ENCODE peak calls at places on chromosomes 2 and 18, in seven cellular contexts. B is DMS79 treated with DMSO at 0.1 percent for 48 hours; F is lower lobe of right lung; Y is naive thymus-derived CD8-positive, alpha-beta T cell; R is activated CD4-positive, alpha-beta T cell treated with anti-CD3 and anti-CD28 coated beads, Interleukin-2, amount 10 ng/mL, durations not matched to agents 7 days and 5 days; A is fibroblast of the conjunctiva; G is stimulated activated CD4-positive, alpha-beta T cell treated with anti-CD3 and anti-CD28 coated beads, TNF-alpha, amount 100 ng/mL, for 4 hours. H is an unnamed sample.
A peak's percentile ranks its signal among the peaks of the same experiment; 100 is the strongest.

GRCh38 chr2:200254788-200255187 is 51.7 kb upstream of the SPATS2L start:
- DNase-seq in B (no peak), F (no peak), Y (no peak), R (no peak), A (no peak), G (no peak), H (no peak)

GRCh38 chr2:206392118-206392517 is 51.2 kb upstream of the ADAM23 start:
- DNase-seq in B (no peak), F (no peak), Y (no peak), R (peak; percentile 34), A (peak; percentile 22), G (no peak), H (peak; percentile 54)

GRCh38 chr18:30957086-30957485 is 85.5 kb downstream of the DSC3 start:
- DNase-seq in B (no peak), F (no peak), Y (no peak), R (no peak), A (no peak), G (no peak), H (no peak)

GRCh38 chr2:199875400-199875799 is 24.4 kb upstream of the FTCDNL1 start:
- DNase-seq in B (no peak), F (no peak), Y (no peak), R (no peak), A (no peak), G (no peak), H (no peak)

GRCh38 chr18:58302811-58303210 is 258.8 kb downstream of the NEDD4L start:
- DNase-seq in B (no peak), F (no peak), Y (no peak), R (no peak), A (no peak), G (no peak), H (no peak)

GRCh38 chr2:111235616-111236015 is 114.9 kb downstream of the BCL2L11 start:
- DNase-seq in B (peak; percentile 47), F (no peak), Y (no peak), R (no peak), A (no peak), G (no peak), H (no peak)

GRCh38 chr2:218991674-218992168 is 1.5 kb downstream of the CRYBA2 start:
- DNase-seq in B (no peak), F (no peak), Y (no peak), R (no peak), A (no peak), G (no peak), H (no peak)

GRCh38 chr2:167596072-167596471 is 651.3 kb downstream of the STK39 start:
- DNase-seq in B (no peak), F (no peak), Y (no peak), R (no peak), A (no peak), G (no peak), H (no peak)

GRCh38 chr2:185787530-185788145 is 49.0 kb downstream of the FSIP2 start:
- DNase-seq in B (no peak), F (no peak), Y (no peak), R (no peak), A (peak; percentile 5), G (no peak), H (no peak)

GRCh38 chr2:127893494-127893893 is 7.7 kb upstream of the AMMECR1L start:
- DNase-seq in B (no peak), F (no peak), Y (no peak), R (no peak), A (no peak), G (no peak), H (no peak)

GRCh38 chr2:205411558-205411957 is 270.7 kb upstream of the NRP2 start:
- DNase-seq in B (peak; percentile 91), F (no peak), Y (no peak), R (no peak), A (no peak), G (no peak), H (no peak)

GRCh38 chr2:229218329-229218921 is 52.7 kb downstream of the PID1 start:
- DNase-seq in B (no peak), F (no peak), Y (no peak), R (no peak), A (no peak), G (no peak), H (no peak)

GRCh38 chr18:79545714-79546113 is 133.9 kb upstream of the CTDP1 start:
- DNase-seq in B (no peak), F (peak; percentile 42), Y (no peak), R (no peak), A (no peak), G (no peak), H (no peak)

GRCh38 chr18:59446012-59446411 is 86.9 kb upstream of the LMAN1 start:
- DNase-seq in B (no peak), F (no peak), Y (no peak), R (no peak), A (peak; percentile 9), G (no peak), H (no peak)

GRCh38 chr2:234309431-234309830 is 187.4 kb downstream of the ARL4C start:
- DNase-seq in B (no peak), F (no peak), Y (no peak), R (no peak), A (no peak), G (no peak), H (no peak)

GRCh38 chr2:98586466-98587140 is 21.7 kb downstream of the COA5 start:
- DNase-seq in B (no peak), F (no peak), Y (no peak), R (no peak), A (no peak), G (no peak), H (no peak)

GRCh38 chr2:240919161-240919781 is 13.1 kb downstream of the CROCC2 start:
- DNase-seq in B (no peak), F (no peak), Y (peak; percentile 13), R (no peak), A (no peak), G (no peak), H (no peak)

GRCh38 chr2:52537588-52537987 is 1230.0 kb upstream of the CHAC2 start:
- DNase-seq in B (no peak), F (no peak), Y (no peak), R (no peak), A (no peak), G (no peak), H (no peak)

GRCh38 chr2:36800381-36800780 is 103.9 kb downstream of the VIT start:
- DNase-seq in B (no peak), F (no peak), Y (no peak), R (no peak), A (no peak), G (peak; percentile 3), H (no peak)

GRCh38 chr2:159891917-159892691 is 94.1 kb upstream of the CD302 start:
- DNase-seq in B (no peak), F (no peak), Y (no peak), R (no peak), A (no peak), G (no peak), H (no peak)

GRCh38 chr18:31596081-31596872 is 4.6 kb downstream of the TTR start:
- DNase-seq in B (no peak), F (no peak), Y (no peak), R (no peak), A (no peak), G (no peak), H (no peak)

GRCh38 chr2:151849413-151850010 is 21.3 kb upstream of the ARL5A start:
- DNase-seq in B (peak; percentile 30), F (no peak), Y (no peak), R (no peak), A (no peak), G (no peak), H (no peak)

GRCh38 chr2:11642972-11643371 is 27.0 kb downstream of the NTSR2 start:
- DNase-seq in B (no peak), F (no peak), Y (no peak), R (no peak), A (no peak), G (no peak), H (no peak)

GRCh38 chr2:81247648-81248047 is 943.1 kb upstream of the LRRTM1 start:
- DNase-seq in B (no peak), F (no peak), Y (no peak), R (no peak), A (no peak), G (no peak), H (no peak)

GRCh38 chr2:102661846-102662245 is 42.5 kb downstream of the SLC9A2 start:
- DNase-seq in B (no peak), F (no peak), Y (no peak), R (no peak), A (no peak), G (no peak), H (no peak)

GRCh38 chr18:50722311-50722710 is 97.5 kb downstream of the MRO start:
- DNase-seq in B (no peak), F (no peak), Y (no peak), R (no peak), A (no peak), G (no peak), H (no peak)

GRCh38 chr2:8496079-8496478 is 185.8 kb upstream of the ID2 start:
- DNase-seq in B (no peak), F (no peak), Y (no peak), R (no peak), A (no peak), G (no peak), H (no peak)

GRCh38 chr2:172462393-172463381 is 35.3 kb downstream of the ITGA6 start:
- DNase-seq in B (no peak), F (no peak), Y (peak; percentile 58), R (peak; percentile 77), A (no peak), G (no peak), H (no peak)

GRCh38 chr2:8714971-8715370 is 33.1 kb downstream of the ID2 start:
- DNase-seq in B (no peak), F (no peak), Y (no peak), R (no peak), A (no peak), G (no peak), H (no peak)

GRCh38 chr2:62774555-62775366 is 69.2 kb downstream of the EHBP1 start:
- DNase-seq in B (peak; percentile 54), F (no peak), Y (no peak), R (peak; percentile 41), A (no peak), G (no peak), H (no peak)

GRCh38 chr2:132615329-132616085 is 54.5 kb downstream of the LYPD1 start:
- DNase-seq in B (peak; percentile 12), F (no peak), Y (no peak), R (no peak), A (no peak), G (no peak), H (no peak)

GRCh38 chr2:195447353-195447975 is 209.6 kb upstream of the SLC39A10 start:
- DNase-seq in B (no peak), F (no peak), Y (no peak), R (no peak), A (no peak), G (no peak), H (no peak)

GRCh38 chr18:12946549-12947354 is 1.1 kb upstream of the SEH1L start:
- DNase-seq in B (peak; percentile 41), F (no peak), Y (no peak), R (no peak), A (peak; percentile 80), G (no peak), H (no peak)

GRCh38 chr2:10303634-10304378 is 1.1 kb downstream of the HPCAL1 start:
- DNase-seq in B (peak; percentile 42), F (peak; percentile 80), Y (peak; percentile 40), R (peak; percentile 60), A (no peak), G (peak; percentile 28), H (no peak)

H was measured in H1.